ENCODE peak calls at places on chromosomes 16 and 17, in nine cellular contexts. One of them, this sample, is unnamed. For H3K4me1 and H3K27me3, the result is how much of the 10 kb centered on the place peaks cover.

GRCh38 chr16:23408242-23409201 is 44.5 kb downstream of the COG7 start:
- DNase-seq in heart left ventricle: peak
- DNase-seq in ovary: no peak
- DNase-seq in SJSA1: no peak
- DNase-seq in vagina: no peak
- DNase-seq in suprapubic skin: no peak
- DNase-seq in H9: no peak
- DNase-seq in cardiac muscle cell: peak
- DNase-seq in mammary epithelial cell: no peak
- DNase-seq in this sample: no peak

GRCh38 chr17:81125573-81126081 is 39.7 kb upstream of the PVALEF start:
- DNase-seq in ovary: no peak
- DNase-seq in heart left ventricle: no peak
- DNase-seq in vagina: no peak
- DNase-seq in cardiac muscle cell: no peak
- DNase-seq in SJSA1: no peak
- DNase-seq in H9: no peak
- DNase-seq in suprapubic skin: no peak
- DNase-seq in mammary epithelial cell: no peak
- DNase-seq in this sample: no peak

GRCh38 chr17:55356440-55357328 is 65.0 kb downstream of the MMD start:
- DNase-seq in ovary: peak
- DNase-seq in cardiac muscle cell: peak
- DNase-seq in heart left ventricle: peak
- DNase-seq in SJSA1: peak
- DNase-seq in vagina: peak
- DNase-seq in mammary epithelial cell: peak
- DNase-seq in H9: peak
- DNase-seq in suprapubic skin: no peak
- DNase-seq in this sample: peak

GRCh38 chr17:74758846-74759163 is 10.4 kb downstream of the NHERF1 start:
- DNase-seq in mammary epithelial cell: peak
- DNase-seq in heart left ventricle: no peak
- DNase-seq in H9: no peak
- DNase-seq in cardiac muscle cell: no peak
- DNase-seq in suprapubic skin: no peak
- DNase-seq in vagina: no peak
- DNase-seq in ovary: no peak
- DNase-seq in SJSA1: peak
- DNase-seq in this sample: no peak

GRCh38 chr17:61219460-61219859 is 180.2 kb upstream of the TBX2 start:
- DNase-seq in suprapubic skin: no peak
- DNase-seq in mammary epithelial cell: no peak
- DNase-seq in ovary: no peak
- DNase-seq in heart left ventricle: peak
- DNase-seq in H9: no peak
- DNase-seq in cardiac muscle cell: peak
- DNase-seq in vagina: no peak
- DNase-seq in SJSA1: no peak
- DNase-seq in this sample: no peak

GRCh38 chr17:6812295-6812694 is 19.2 kb downstream of the TEKT1 start:
- DNase-seq in heart left ventricle: no peak
- DNase-seq in suprapubic skin: no peak
- DNase-seq in SJSA1: no peak
- DNase-seq in mammary epithelial cell: no peak
- DNase-seq in cardiac muscle cell: peak
- DNase-seq in H9: no peak
- DNase-seq in ovary: no peak
- DNase-seq in vagina: no peak
- DNase-seq in this sample: no peak

GRCh38 chr17:39769974-39770587 is 32.3 kb downstream of the GRB7 start:
- DNase-seq in suprapubic skin: no peak
- DNase-seq in cardiac muscle cell: no peak
- DNase-seq in ovary: no peak
- DNase-seq in SJSA1: no peak
- DNase-seq in mammary epithelial cell: peak
- DNase-seq in H9: no peak
- DNase-seq in vagina: no peak
- DNase-seq in heart left ventricle: no peak
- DNase-seq in this sample: no peak

GRCh38 chr17:15194859-15195277 is 70.3 kb downstream of the PMP22 start:
- DNase-seq in ovary: no peak
- DNase-seq in SJSA1: peak
- DNase-seq in heart left ventricle: no peak
- DNase-seq in H9: no peak
- DNase-seq in vagina: no peak
- DNase-seq in mammary epithelial cell: no peak
- DNase-seq in suprapubic skin: no peak
- DNase-seq in cardiac muscle cell: no peak
- DNase-seq in this sample: no peak

GRCh38 chr16:58024673-58025350 is 742 bp upstream of the MMP15 start:
- DNase-seq in ovary: peak
- DNase-seq in suprapubic skin: no peak
- DNase-seq in SJSA1: no peak
- DNase-seq in H9: peak
- DNase-seq in mammary epithelial cell: no peak
- DNase-seq in heart left ventricle: no peak
- DNase-seq in vagina: no peak
- DNase-seq in cardiac muscle cell: peak
- DNase-seq in this sample: no peak

GRCh38 chr16:58026139-58026704 is 668 bp downstream of the MMP15 start:
- DNase-seq in cardiac muscle cell: peak
- DNase-seq in H9: no peak
- DNase-seq in suprapubic skin: no peak
- DNase-seq in SJSA1: no peak
- DNase-seq in mammary epithelial cell: peak
- DNase-seq in heart left ventricle: no peak
- DNase-seq in vagina: no peak
- DNase-seq in ovary: peak
- DNase-seq in this sample: no peak

GRCh38 chr16:58024347-58024672 is 1.2 kb upstream of the MMP15 start:
- DNase-seq in SJSA1: no peak
- DNase-seq in suprapubic skin: no peak
- DNase-seq in mammary epithelial cell: no peak
- DNase-seq in ovary: no peak
- DNase-seq in heart left ventricle: no peak
- DNase-seq in cardiac muscle cell: no peak
- DNase-seq in vagina: no peak
- DNase-seq in H9: no peak
- DNase-seq in this sample: no peak

GRCh38 chr16:58026705-58027340 is 1.3 kb downstream of the MMP15 start:
- DNase-seq in mammary epithelial cell: no peak
- DNase-seq in suprapubic skin: no peak
- DNase-seq in ovary: peak
- DNase-seq in H9: no peak
- DNase-seq in heart left ventricle: no peak
- DNase-seq in cardiac muscle cell: no peak
- DNase-seq in vagina: no peak
- DNase-seq in SJSA1: no peak
- DNase-seq in this sample: no peak

DNA sequence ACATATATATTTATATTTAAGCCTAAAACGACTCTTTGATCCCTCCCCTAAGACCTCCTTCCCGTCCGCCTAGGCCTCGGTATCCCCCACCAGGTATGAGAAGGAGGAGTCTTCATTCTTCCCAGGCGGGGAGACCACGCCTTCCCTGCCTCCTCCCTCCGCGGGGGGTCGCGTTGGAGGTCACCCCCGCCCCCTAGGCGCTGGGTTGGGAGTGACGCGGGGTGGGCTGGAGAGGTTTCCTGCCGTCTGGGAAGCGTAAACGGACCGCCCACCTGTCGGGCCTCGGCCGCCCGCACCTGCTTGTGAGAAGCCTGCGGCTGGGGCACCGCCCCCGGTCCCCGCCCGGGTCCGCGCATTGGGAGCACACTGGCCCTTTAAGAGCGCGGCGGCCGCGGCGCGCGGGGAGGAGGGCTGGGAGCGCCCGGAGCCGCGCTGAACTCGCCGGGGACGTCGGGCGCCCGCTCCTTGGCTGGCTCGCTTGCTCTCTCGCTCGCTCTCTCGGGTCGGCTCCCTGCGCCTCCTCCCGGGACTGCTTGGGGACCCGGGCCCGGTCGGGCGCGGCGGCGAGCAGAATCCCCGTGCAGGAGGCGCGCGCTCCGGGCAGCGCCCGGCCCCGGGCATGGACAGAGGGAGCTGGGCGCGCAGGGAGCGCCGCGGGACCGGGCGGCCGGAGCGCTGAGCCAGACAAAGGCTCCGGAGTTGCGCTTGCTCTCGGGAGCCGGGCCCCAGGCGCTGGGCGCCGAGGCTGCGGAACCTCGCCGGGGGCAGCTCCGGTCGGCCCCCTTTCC is at the start of gene MMP15:
- DNase-seq in mammary epithelial cell: peak
- DNase-seq in ovary: peak
- DNase-seq in vagina: no peak
- DNase-seq in SJSA1: peak
- DNase-seq in cardiac muscle cell: peak
- DNase-seq in heart left ventricle: peak
- DNase-seq in H9: peak
- DNase-seq in suprapubic skin: no peak
- DNase-seq in this sample: peak
- H3K4me1 ChIP-seq in mammary epithelial cell: under half
- H3K4me1 ChIP-seq in ovary: under half
- H3K4me1 ChIP-seq in vagina: half or more
- H3K4me1 ChIP-seq in SJSA1: under half
- H3K4me1 ChIP-seq in cardiac muscle cell: half or more
- H3K4me1 ChIP-seq in heart left ventricle: half or more
- H3K4me1 ChIP-seq in H9: under half
- H3K4me1 ChIP-seq in suprapubic skin: half or more
- H3K4me1 ChIP-seq in this sample: under half

DNA sequence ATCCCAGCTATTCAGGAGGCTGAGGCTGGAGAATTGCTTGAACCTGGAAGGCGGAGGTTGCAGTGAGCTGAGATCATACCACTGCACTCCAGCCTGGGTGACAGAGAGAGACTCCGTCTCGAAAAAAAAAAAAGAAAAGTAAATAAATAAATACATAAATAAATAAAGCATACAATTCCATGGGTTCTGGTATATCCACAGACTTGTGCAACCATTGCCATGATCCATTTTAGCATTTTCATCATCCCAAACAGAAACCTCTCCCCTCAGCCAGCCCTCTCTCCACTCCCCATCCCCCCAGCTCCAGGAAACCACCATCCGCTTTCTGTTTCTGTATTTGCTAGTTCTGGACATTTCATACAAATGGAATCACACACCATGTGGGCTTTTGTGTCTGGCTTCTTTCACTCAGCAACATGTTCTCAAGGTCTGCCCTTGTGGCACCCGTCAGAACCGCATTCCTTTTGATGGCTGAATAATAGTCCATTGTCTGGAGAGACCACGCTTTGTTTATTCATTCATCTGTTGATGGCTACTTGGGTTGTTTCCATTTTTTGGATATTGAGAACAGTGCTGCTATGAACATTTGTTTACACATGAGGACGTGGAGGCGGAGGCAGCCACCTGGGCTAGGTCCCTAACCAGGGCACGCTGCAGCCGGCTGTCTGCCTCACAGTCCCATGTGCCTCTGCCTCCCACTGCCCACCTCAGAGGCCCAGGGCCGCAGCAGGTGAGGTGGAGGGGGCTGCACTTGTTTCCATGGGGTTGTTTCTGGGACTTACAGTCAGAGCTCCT is 76.2 kb downstream of the NT5M start:
- DNase-seq in SJSA1: peak
- DNase-seq in suprapubic skin: no peak
- DNase-seq in ovary: no peak
- DNase-seq in cardiac muscle cell: peak
- DNase-seq in mammary epithelial cell: peak
- DNase-seq in vagina: no peak
- DNase-seq in heart left ventricle: no peak
- DNase-seq in H9: no peak
- DNase-seq in this sample: peak
- H3K27me3 ChIP-seq in SJSA1: under half
- H3K27me3 ChIP-seq in suprapubic skin: under half
- H3K27me3 ChIP-seq in ovary: under half
- H3K27me3 ChIP-seq in cardiac muscle cell: under half
- H3K27me3 ChIP-seq in mammary epithelial cell: under half
- H3K27me3 ChIP-seq in vagina: under half
- H3K27me3 ChIP-seq in heart left ventricle: under half
- H3K27me3 ChIP-seq in H9: under half
- H3K27me3 ChIP-seq in this sample: under half

GRCh38 chr16:85624646-85625045 is 11.5 kb downstream of the GSE1 start:
- DNase-seq in heart left ventricle: no peak
- DNase-seq in H9: no peak
- DNase-seq in ovary: no peak
- DNase-seq in suprapubic skin: no peak
- DNase-seq in mammary epithelial cell: no peak
- DNase-seq in vagina: no peak
- DNase-seq in cardiac muscle cell: no peak
- DNase-seq in SJSA1: no peak
- DNase-seq in this sample: no peak

GRCh38 chr16:85623250-85623649 is 10.1 kb downstream of the GSE1 start:
- DNase-seq in mammary epithelial cell: no peak
- DNase-seq in ovary: no peak
- DNase-seq in H9: no peak
- DNase-seq in cardiac muscle cell: no peak
- DNase-seq in vagina: no peak
- DNase-seq in SJSA1: no peak
- DNase-seq in heart left ventricle: no peak
- DNase-seq in suprapubic skin: no peak
- DNase-seq in this sample: no peak

GRCh38 chr16:85623997-85624601 is 11.0 kb downstream of the GSE1 start:
- DNase-seq in heart left ventricle: no peak
- DNase-seq in H9: no peak
- DNase-seq in vagina: no peak
- DNase-seq in suprapubic skin: no peak
- DNase-seq in mammary epithelial cell: no peak
- DNase-seq in SJSA1: no peak
- DNase-seq in ovary: no peak
- DNase-seq in cardiac muscle cell: no peak
- DNase-seq in this sample: no peak

GRCh38 chr16:85621698-85622433 is 8.7 kb downstream of the GSE1 start:
- DNase-seq in ovary: no peak
- DNase-seq in SJSA1: no peak
- DNase-seq in vagina: no peak
- DNase-seq in heart left ventricle: no peak
- DNase-seq in cardiac muscle cell: no peak
- DNase-seq in H9: no peak
- DNase-seq in suprapubic skin: no peak
- DNase-seq in mammary epithelial cell: no peak
- DNase-seq in this sample: no peak

GRCh38 chr16:85622683-85623082 is 9.6 kb downstream of the GSE1 start:
- DNase-seq in SJSA1: no peak
- DNase-seq in suprapubic skin: no peak
- DNase-seq in vagina: no peak
- DNase-seq in mammary epithelial cell: no peak
- DNase-seq in H9: no peak
- DNase-seq in cardiac muscle cell: no peak
- DNase-seq in ovary: no peak
- DNase-seq in heart left ventricle: no peak
- DNase-seq in this sample: no peak
- H3K4me1 ChIP-seq in SJSA1: under half
- H3K4me1 ChIP-seq in suprapubic skin: under half
- H3K4me1 ChIP-seq in vagina: half or more
- H3K4me1 ChIP-seq in mammary epithelial cell: under half
- H3K4me1 ChIP-seq in H9: under half
- H3K4me1 ChIP-seq in cardiac muscle cell: under half
- H3K4me1 ChIP-seq in ovary: under half
- H3K4me1 ChIP-seq in heart left ventricle: under half
- H3K4me1 ChIP-seq in this sample: under half

DNA sequence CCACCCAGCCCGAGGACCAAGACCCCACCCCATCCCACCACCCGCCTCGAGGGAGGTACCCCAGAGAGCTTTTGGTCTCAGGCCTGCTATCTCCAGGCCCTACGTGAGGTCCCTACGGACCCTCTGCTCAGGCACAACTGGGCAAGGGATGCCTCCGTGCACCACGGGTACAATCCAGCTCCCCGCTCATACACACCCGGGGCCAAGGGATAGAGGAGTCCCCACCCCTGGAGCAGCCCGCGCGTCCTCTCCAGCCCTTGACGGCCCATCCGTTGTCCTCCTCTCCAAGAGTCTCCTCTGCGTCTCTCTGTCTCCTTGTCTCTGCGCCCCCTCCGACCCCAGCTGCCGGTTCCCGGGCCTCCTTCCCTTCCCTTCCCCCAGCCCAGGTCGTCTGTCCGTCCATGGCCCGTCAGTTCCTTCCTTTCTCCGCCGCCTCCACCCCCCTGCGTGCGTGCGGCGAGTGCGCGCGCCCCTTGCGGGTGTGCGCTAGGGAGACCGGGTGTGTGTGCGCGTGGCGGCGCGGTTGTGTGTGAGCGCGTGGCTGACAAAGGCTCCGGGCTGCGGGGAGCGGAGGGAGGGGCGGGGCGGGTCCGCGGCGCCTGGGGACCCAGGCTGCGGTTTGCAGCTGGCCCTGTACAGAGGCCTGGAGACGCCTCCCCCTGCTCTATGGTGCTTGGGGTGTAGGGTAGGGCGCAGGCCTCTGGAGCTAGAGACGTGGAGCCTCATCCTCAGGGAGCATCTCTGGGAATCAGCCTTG is 928 bp downstream of the SPNS2 start:
- DNase-seq in cardiac muscle cell: no peak
- DNase-seq in ovary: no peak
- DNase-seq in H9: peak
- DNase-seq in vagina: no peak
- DNase-seq in mammary epithelial cell: no peak
- DNase-seq in suprapubic skin: no peak
- DNase-seq in SJSA1: no peak
- DNase-seq in heart left ventricle: peak
- DNase-seq in this sample: no peak
- H3K27me3 ChIP-seq in cardiac muscle cell: half or more
- H3K27me3 ChIP-seq in ovary: under half
- H3K27me3 ChIP-seq in H9: under half
- H3K27me3 ChIP-seq in vagina: under half
- H3K27me3 ChIP-seq in mammary epithelial cell: under half
- H3K27me3 ChIP-seq in suprapubic skin: half or more
- H3K27me3 ChIP-seq in SJSA1: under half
- H3K27me3 ChIP-seq in heart left ventricle: under half
- H3K27me3 ChIP-seq in this sample: under half

This sample was measured in HAP-1.